ENCODE peak calls at places on chromosomes 1 and 21, in ten cellular contexts. One of them, this sample, is unnamed.

GRCh38 chr1:41474490-41475271 is 9.8 kb downstream of the EDN2 start:
- DNase-seq in C1 segment of cervical spinal cord: peak
- DNase-seq in stimulated activated CD4-positive, alpha-beta T cell treated with anti-CD3 and anti-CD28 coated beads, TNF-alpha, amount 100 ng/mL, for 24 hours: no peak
- DNase-seq in T-helper 2 cell: no peak
- DNase-seq in stimulated activated naive B cell treated with anti-CD40 and anti-IgM and Interleukin-4, amounts not matched to agents 10 μg/mL and 1 μg/mL and 100 μg/mL, for 72 hours: no peak
- DNase-seq in upper lobe of left lung: peak
- DNase-seq in activated gamma-delta T cell treated with anti-CD3 and anti-CD28 coated beads, Interleukin-2, amount 50 U/mL, for 16 hours: no peak
- DNase-seq in LoVo: peak
- DNase-seq in Caco-2: no peak
- DNase-seq in sigmoid colon: peak
- DNase-seq in this sample: no peak

GRCh38 chr1:198699167-198700015 is 60.6 kb downstream of the PTPRC start:
- DNase-seq in C1 segment of cervical spinal cord: no peak
- DNase-seq in stimulated activated CD4-positive, alpha-beta T cell treated with anti-CD3 and anti-CD28 coated beads, TNF-alpha, amount 100 ng/mL, for 24 hours: peak
- DNase-seq in T-helper 2 cell: peak
- DNase-seq in stimulated activated naive B cell treated with anti-CD40 and anti-IgM and Interleukin-4, amounts not matched to agents 10 μg/mL and 1 μg/mL and 100 μg/mL, for 72 hours: no peak
- DNase-seq in upper lobe of left lung: peak
- DNase-seq in activated gamma-delta T cell treated with anti-CD3 and anti-CD28 coated beads, Interleukin-2, amount 50 U/mL, for 16 hours: peak
- DNase-seq in LoVo: peak
- DNase-seq in Caco-2: peak
- DNase-seq in sigmoid colon: no peak
- DNase-seq in this sample: peak

GRCh38 chr1:42206164-42206563 is 41.6 kb upstream of the GUCA2A start:
- DNase-seq in C1 segment of cervical spinal cord: no peak
- DNase-seq in stimulated activated CD4-positive, alpha-beta T cell treated with anti-CD3 and anti-CD28 coated beads, TNF-alpha, amount 100 ng/mL, for 24 hours: no peak
- DNase-seq in T-helper 2 cell: no peak
- DNase-seq in stimulated activated naive B cell treated with anti-CD40 and anti-IgM and Interleukin-4, amounts not matched to agents 10 μg/mL and 1 μg/mL and 100 μg/mL, for 72 hours: no peak
- DNase-seq in upper lobe of left lung: no peak
- DNase-seq in activated gamma-delta T cell treated with anti-CD3 and anti-CD28 coated beads, Interleukin-2, amount 50 U/mL, for 16 hours: no peak
- DNase-seq in LoVo: no peak
- DNase-seq in Caco-2: no peak
- DNase-seq in sigmoid colon: no peak
- DNase-seq in this sample: no peak

GRCh38 chr1:100441651-100442050 is 89.3 kb downstream of the CDC14A start:
- DNase-seq in C1 segment of cervical spinal cord: no peak
- DNase-seq in stimulated activated CD4-positive, alpha-beta T cell treated with anti-CD3 and anti-CD28 coated beads, TNF-alpha, amount 100 ng/mL, for 24 hours: no peak
- DNase-seq in T-helper 2 cell: no peak
- DNase-seq in stimulated activated naive B cell treated with anti-CD40 and anti-IgM and Interleukin-4, amounts not matched to agents 10 μg/mL and 1 μg/mL and 100 μg/mL, for 72 hours: no peak
- DNase-seq in upper lobe of left lung: no peak
- DNase-seq in activated gamma-delta T cell treated with anti-CD3 and anti-CD28 coated beads, Interleukin-2, amount 50 U/mL, for 16 hours: no peak
- DNase-seq in LoVo: no peak
- DNase-seq in Caco-2: no peak
- DNase-seq in sigmoid colon: no peak
- DNase-seq in this sample: no peak

GRCh38 chr21:44049606-44050005 is 37.5 kb downstream of the TRAPPC10 start:
- DNase-seq in C1 segment of cervical spinal cord: no peak
- DNase-seq in stimulated activated CD4-positive, alpha-beta T cell treated with anti-CD3 and anti-CD28 coated beads, TNF-alpha, amount 100 ng/mL, for 24 hours: no peak
- DNase-seq in T-helper 2 cell: no peak
- DNase-seq in stimulated activated naive B cell treated with anti-CD40 and anti-IgM and Interleukin-4, amounts not matched to agents 10 μg/mL and 1 μg/mL and 100 μg/mL, for 72 hours: no peak
- DNase-seq in upper lobe of left lung: no peak
- DNase-seq in activated gamma-delta T cell treated with anti-CD3 and anti-CD28 coated beads, Interleukin-2, amount 50 U/mL, for 16 hours: no peak
- DNase-seq in LoVo: no peak
- DNase-seq in Caco-2: no peak
- DNase-seq in sigmoid colon: no peak
- DNase-seq in this sample: no peak

GRCh38 chr21:42561742-42562141 is 48.1 kb downstream of the SLC37A1 start:
- DNase-seq in C1 segment of cervical spinal cord: no peak
- DNase-seq in stimulated activated CD4-positive, alpha-beta T cell treated with anti-CD3 and anti-CD28 coated beads, TNF-alpha, amount 100 ng/mL, for 24 hours: no peak
- DNase-seq in T-helper 2 cell: peak
- DNase-seq in stimulated activated naive B cell treated with anti-CD40 and anti-IgM and Interleukin-4, amounts not matched to agents 10 μg/mL and 1 μg/mL and 100 μg/mL, for 72 hours: no peak
- DNase-seq in upper lobe of left lung: peak
- DNase-seq in activated gamma-delta T cell treated with anti-CD3 and anti-CD28 coated beads, Interleukin-2, amount 50 U/mL, for 16 hours: no peak
- DNase-seq in LoVo: no peak
- DNase-seq in Caco-2: peak
- DNase-seq in sigmoid colon: peak
- DNase-seq in this sample: no peak

GRCh38 chr1:227318852-227319607 is 738 bp upstream of the CDC42BPA start:
- DNase-seq in C1 segment of cervical spinal cord: peak
- DNase-seq in stimulated activated CD4-positive, alpha-beta T cell treated with anti-CD3 and anti-CD28 coated beads, TNF-alpha, amount 100 ng/mL, for 24 hours: no peak
- DNase-seq in T-helper 2 cell: no peak
- DNase-seq in stimulated activated naive B cell treated with anti-CD40 and anti-IgM and Interleukin-4, amounts not matched to agents 10 μg/mL and 1 μg/mL and 100 μg/mL, for 72 hours: no peak
- DNase-seq in upper lobe of left lung: peak
- DNase-seq in activated gamma-delta T cell treated with anti-CD3 and anti-CD28 coated beads, Interleukin-2, amount 50 U/mL, for 16 hours: no peak
- DNase-seq in LoVo: no peak
- DNase-seq in Caco-2: peak
- DNase-seq in sigmoid colon: peak
- DNase-seq in this sample: no peak

GRCh38 chr1:151255381-151255780 is 847 bp downstream of the PSMD4 start:
- DNase-seq in C1 segment of cervical spinal cord: no peak
- DNase-seq in stimulated activated CD4-positive, alpha-beta T cell treated with anti-CD3 and anti-CD28 coated beads, TNF-alpha, amount 100 ng/mL, for 24 hours: no peak
- DNase-seq in T-helper 2 cell: no peak
- DNase-seq in stimulated activated naive B cell treated with anti-CD40 and anti-IgM and Interleukin-4, amounts not matched to agents 10 μg/mL and 1 μg/mL and 100 μg/mL, for 72 hours: no peak
- DNase-seq in upper lobe of left lung: no peak
- DNase-seq in activated gamma-delta T cell treated with anti-CD3 and anti-CD28 coated beads, Interleukin-2, amount 50 U/mL, for 16 hours: no peak
- DNase-seq in LoVo: no peak
- DNase-seq in Caco-2: no peak
- DNase-seq in sigmoid colon: no peak
- DNase-seq in this sample: no peak

GRCh38 chr1:69312055-69312732 is 255.5 kb upstream of the LRRC7 start:
- DNase-seq in C1 segment of cervical spinal cord: no peak
- DNase-seq in stimulated activated CD4-positive, alpha-beta T cell treated with anti-CD3 and anti-CD28 coated beads, TNF-alpha, amount 100 ng/mL, for 24 hours: no peak
- DNase-seq in T-helper 2 cell: no peak
- DNase-seq in stimulated activated naive B cell treated with anti-CD40 and anti-IgM and Interleukin-4, amounts not matched to agents 10 μg/mL and 1 μg/mL and 100 μg/mL, for 72 hours: no peak
- DNase-seq in upper lobe of left lung: no peak
- DNase-seq in activated gamma-delta T cell treated with anti-CD3 and anti-CD28 coated beads, Interleukin-2, amount 50 U/mL, for 16 hours: no peak
- DNase-seq in LoVo: no peak
- DNase-seq in Caco-2: no peak
- DNase-seq in sigmoid colon: no peak
- DNase-seq in this sample: no peak

GRCh38 chr1:29148656-29149491 is 25.2 kb upstream of the TMEM200B start:
- DNase-seq in C1 segment of cervical spinal cord: no peak
- DNase-seq in stimulated activated CD4-positive, alpha-beta T cell treated with anti-CD3 and anti-CD28 coated beads, TNF-alpha, amount 100 ng/mL, for 24 hours: no peak
- DNase-seq in T-helper 2 cell: no peak
- DNase-seq in stimulated activated naive B cell treated with anti-CD40 and anti-IgM and Interleukin-4, amounts not matched to agents 10 μg/mL and 1 μg/mL and 100 μg/mL, for 72 hours: no peak
- DNase-seq in upper lobe of left lung: no peak
- DNase-seq in activated gamma-delta T cell treated with anti-CD3 and anti-CD28 coated beads, Interleukin-2, amount 50 U/mL, for 16 hours: no peak
- DNase-seq in LoVo: no peak
- DNase-seq in Caco-2: no peak
- DNase-seq in sigmoid colon: no peak
- DNase-seq in this sample: no peak